ENCODE peak calls at places on chromosomes 4 and X, in ten cellular contexts. G is tibial artery; U is CD8-positive, alpha-beta memory T cell; L is kidney epithelial cell; C is tibial nerve; E is fibroblast of lung; F is left lung; W is heart right ventricle; J is epithelial cell of esophagus; Y is AG09309. V is an unnamed sample.

GRCh38 chr4:150854600-150854999 is 160.5 kb downstream of the LRBA start:
- DNase-seq in L (no peak), F (no peak), J (no peak), C (no peak), U (no peak), G (no peak), W (no peak), E (no peak), Y (no peak), V (no peak)

GRCh38 chr4:26330946-26331345 is 10.1 kb downstream of the RBPJ start:
- DNase-seq in L (peak; percentile 31), W (no peak), G (no peak), C (no peak), E (no peak), Y (no peak), F (no peak), J (no peak), U (no peak), V (no peak)

GRCh38 chr4:103018391-103019318 is 850 bp downstream of the SLC9B1 start:
- DNase-seq in L (no peak), Y (no peak), C (peak; percentile 21), F (no peak), W (peak; percentile 36), U (no peak), J (peak; percentile 37), G (peak; percentile 67), E (peak; percentile 59), V (no peak)

GRCh38 chrX:46381630-46382029 is 163.6 kb downstream of the ZNF674 start:
- DNase-seq in C (peak; percentile 8), F (no peak), J (peak; percentile 35), Y (no peak), E (no peak), G (no peak), W (no peak), L (no peak), U (no peak), V (no peak)

GRCh38 chrX:96372313-96373046 is 312.2 kb upstream of the DIAPH2 start:
- DNase-seq in U (no peak), C (no peak), W (no peak), Y (peak; percentile 43), L (no peak), J (peak; percentile 45), F (no peak), G (no peak), E (peak; percentile 79), V (no peak)

GRCh38 chr4:80495847-80496246 is 160.3 kb downstream of the CFAP299 start:
- DNase-seq in E (no peak), G (no peak), Y (no peak), W (no peak), J (no peak), U (no peak), L (no peak), C (no peak), F (no peak), V (no peak)

GRCh38 chr4:158805628-158806471 is 37.0 kb downstream of the FNIP2 start:
- DNase-seq in J (peak; percentile 97), W (no peak), U (no peak), E (no peak), G (no peak), Y (no peak), C (peak; percentile 48), F (no peak), L (no peak), V (no peak)

GRCh38 chrX:8955521-8955920 is 78.4 kb downstream of the FAM9B start:
- DNase-seq in J (no peak), U (no peak), F (no peak), E (peak; percentile 30), W (no peak), C (no peak), Y (no peak), L (no peak), G (no peak), V (no peak)

GRCh38 chr4:10162341-10163000 is 45.9 kb upstream of the WDR1 start:
- DNase-seq in W (no peak), U (no peak), F (no peak), G (no peak), Y (no peak), L (no peak), J (no peak), C (no peak), E (no peak), V (no peak)
- H3K4me3 ChIP-seq in W (no peak overlapping the region), U (no peak overlapping the region), F (no peak overlapping the region), G (no peak overlapping the region), Y (no peak overlapping the region), L (no peak overlapping the region), J (no peak overlapping the region), C (no peak overlapping the region), E (no peak overlapping the region), V (no peak overlapping the region)

GRCh38 chr4:124710911-124711310 is 1.6 kb downstream of the ANKRD50 start:
- DNase-seq in U (no peak), G (no peak), L (no peak), W (no peak), Y (no peak), C (no peak), F (no peak), J (no peak), E (peak; percentile 28), V (no peak)
- H3K4me3 ChIP-seq in U (no peak overlapping the region), G (peak overlapping the region; percentile 94), L (peak overlapping the region; percentile 93), W (peak overlapping the region; percentile 93), Y (peak overlapping the region; percentile 92), C (peak overlapping the region; percentile 92), F (peak overlapping the region; percentile 75), J (peak overlapping the region; percentile 77), E (peak overlapping the region; percentile 78), V (peak overlapping the region; percentile 85)

GRCh38 chrX:40542208-40542607 is 38.6 kb upstream of the ATP6AP2 start:
- DNase-seq in W (no peak), C (no peak), U (no peak), F (no peak), G (no peak), L (no peak), J (no peak), Y (no peak), E (no peak), V (no peak)

GRCh38 chrX:40542972-40543371 is 37.8 kb upstream of the ATP6AP2 start:
- DNase-seq in J (no peak), Y (no peak), C (no peak), F (no peak), G (no peak), E (no peak), L (no peak), W (no peak), U (no peak), V (no peak)

GRCh38 chrX:40538391-40538790 is 42.4 kb upstream of the ATP6AP2 start:
- DNase-seq in C (no peak), E (peak; percentile 0), Y (no peak), J (no peak), G (no peak), L (no peak), F (no peak), W (no peak), U (no peak), V (no peak)

GRCh38 chrX:40537310-40537709 is 43.5 kb upstream of the ATP6AP2 start:
- DNase-seq in C (no peak), E (no peak), L (no peak), U (no peak), Y (no peak), J (no peak), G (no peak), W (no peak), F (no peak), V (no peak)

DNA sequence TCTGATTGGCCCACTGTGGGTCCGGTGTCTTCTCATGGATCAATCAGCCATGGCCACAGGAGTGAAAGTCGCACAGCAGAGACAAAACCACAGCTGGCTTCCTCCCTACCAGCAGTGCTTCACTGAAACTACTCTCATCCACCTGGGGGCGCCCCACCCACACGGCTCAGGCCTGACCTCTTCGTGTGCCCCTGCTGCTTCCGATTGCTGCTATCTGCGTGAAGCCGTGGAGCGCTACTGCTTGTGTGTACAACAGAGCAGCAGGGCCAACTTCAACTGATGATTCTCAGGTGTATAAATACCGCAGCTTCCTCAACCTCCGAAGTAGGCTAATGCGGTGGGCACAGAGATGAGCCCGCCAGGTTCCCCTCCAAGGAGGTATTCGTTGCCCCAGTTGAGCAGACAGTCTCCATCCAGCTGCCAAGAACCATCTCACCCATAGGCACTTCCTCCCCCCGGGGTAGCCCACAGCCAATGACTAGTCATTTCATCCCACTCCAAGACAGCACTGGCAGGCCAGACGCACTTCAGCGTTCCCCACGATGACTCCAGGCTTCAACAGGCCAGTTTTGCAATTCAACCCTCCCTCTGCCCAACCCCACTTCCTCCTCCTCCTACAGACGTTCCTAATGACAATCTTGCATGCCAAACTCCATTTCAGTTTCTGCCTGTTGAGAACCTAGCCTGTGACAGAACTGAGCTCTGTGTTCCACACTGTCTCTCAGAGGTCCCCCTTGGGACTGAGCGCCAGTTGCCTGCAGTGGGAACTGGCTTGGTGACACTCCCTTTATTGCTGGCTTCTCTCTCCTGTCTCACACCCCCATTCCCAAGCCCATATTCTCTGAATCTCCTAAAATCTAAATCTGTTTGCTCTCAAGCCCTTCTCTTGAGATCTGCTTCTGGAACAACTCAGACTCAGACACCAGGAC is 41.3 kb upstream of the ATP6AP2 start:
- DNase-seq in C (peak; percentile 9), E (peak; percentile 58), F (peak; percentile 67), G (peak; percentile 72), J (peak; percentile 72), U (peak; percentile 62), Y (peak; percentile 40), L (peak; percentile 7), W (peak; percentile 18), V (peak; percentile 74)
- H3K4me3 ChIP-seq in C (no peak overlapping the region), E (no peak overlapping the region), F (no peak overlapping the region), G (no peak overlapping the region), J (no peak overlapping the region), U (no peak overlapping the region), Y (no peak overlapping the region), L (no peak overlapping the region), W (no peak overlapping the region), V (no peak overlapping the region)

GRCh38 chr4:110616162-110617062 is 6.5 kb downstream of the PITX2 start:
- DNase-seq in C (no peak), Y (no peak), F (no peak), U (no peak), L (no peak), W (no peak), E (no peak), G (no peak), J (no peak), V (no peak)

GRCh38 chr4:110617095-110617494 is 5.8 kb downstream of the PITX2 start:
- DNase-seq in G (no peak), L (no peak), U (no peak), J (no peak), Y (no peak), E (no peak), C (no peak), F (no peak), W (no peak), V (no peak)

GRCh38 chr4:110619401-110620247 is 3.3 kb downstream of the PITX2 start:
- DNase-seq in W (no peak), F (peak; percentile 69), J (no peak), Y (no peak), G (no peak), U (no peak), C (no peak), E (no peak), L (no peak), V (no peak)

GRCh38 chr4:110619001-110619350 is 3.9 kb downstream of the PITX2 start:
- DNase-seq in F (no peak), G (no peak), Y (no peak), W (no peak), L (no peak), J (no peak), C (no peak), E (no peak), U (no peak), V (no peak)

DNA sequence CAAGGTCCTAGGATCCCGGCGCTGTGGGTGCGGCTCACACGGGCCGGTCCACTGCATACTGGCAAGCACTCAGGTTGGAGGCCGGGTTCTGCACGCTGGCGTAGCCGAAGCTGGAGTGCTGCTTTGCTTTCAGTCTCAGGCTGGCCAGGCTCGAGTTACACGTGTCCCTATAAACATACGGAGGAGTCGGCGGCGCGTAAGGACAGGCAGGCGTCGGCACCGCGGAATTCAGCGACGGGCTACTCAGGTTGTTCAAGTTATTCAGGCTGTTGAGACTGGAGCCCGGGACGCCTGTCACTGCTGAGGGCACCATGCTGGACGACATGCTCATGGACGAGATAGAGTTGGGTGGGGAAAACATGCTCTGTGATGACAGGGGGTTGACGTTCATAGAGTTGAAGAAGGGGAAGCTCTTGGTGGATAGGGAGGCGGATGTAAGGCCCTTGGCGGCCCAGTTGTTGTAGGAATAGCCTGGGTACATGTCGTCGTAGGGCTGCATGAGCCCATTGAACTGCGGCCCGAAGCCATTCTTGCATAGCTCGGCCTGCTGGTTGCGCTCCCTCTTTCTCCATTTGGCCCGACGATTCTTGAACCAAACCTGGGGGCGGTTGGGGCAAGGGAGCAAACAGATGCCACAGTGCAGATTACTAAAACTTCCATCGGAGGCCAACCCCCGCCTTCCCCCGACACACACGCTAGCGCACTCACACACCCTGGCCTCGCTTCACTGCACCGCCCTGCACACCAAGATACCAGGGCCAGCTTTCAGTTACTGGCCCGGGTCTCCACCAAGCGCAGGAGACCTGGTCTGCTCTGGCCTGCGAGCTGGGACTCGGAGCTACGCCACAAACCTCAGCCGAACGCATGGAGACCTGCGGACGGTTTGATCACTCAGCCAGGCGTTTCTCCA is 4.5 kb downstream of the PITX2 start:
- DNase-seq in W (no peak), L (no peak), F (peak; percentile 66), U (no peak), G (no peak), Y (no peak), J (peak; percentile 42), C (no peak), E (no peak), V (no peak)
- H3K4me3 ChIP-seq in W (no peak overlapping the region), L (no peak overlapping the region), F (no peak overlapping the region), U (no peak overlapping the region), G (no peak overlapping the region), Y (no peak overlapping the region), J (no peak overlapping the region), C (no peak overlapping the region), E (no peak overlapping the region), V (no peak overlapping the region)